ENCODE peak calls at places on chromosomes 13 and 19, in four cellular contexts. J, Z, X and P are unnamed samples.

GRCh38 chr13:37127706-37128241 is 22.3 kb upstream of the CSNK1A1L start:
- DNase-seq in J (no peak), Z (no peak), X (no peak), P (no peak)

GRCh38 chr13:26838821-26839220 is 78.2 kb upstream of the GPR12 start:
- DNase-seq in J (no peak), Z (no peak), X (no peak), P (no peak)

GRCh38 chr13:98189841-98190505 is 12.9 kb upstream of the RNF113B start:
- DNase-seq in J (no peak), Z (no peak), X (no peak), P (no peak)

GRCh38 chr19:42524943-42525342 is 3.3 kb downstream of the CEACAM1 start:
- DNase-seq in J (no peak), Z (no peak), X (no peak), P (no peak)

GRCh38 chr13:98598043-98598442 is 21.1 kb upstream of the STK24 start:
- DNase-seq in J (no peak), Z (no peak), X (no peak), P (no peak)

GRCh38 chr13:80141114-80141849 is 199.6 kb downstream of the SPRY2 start:
- DNase-seq in J (no peak), Z (no peak), X (no peak), P (no peak)

GRCh38 chr19:35518313-35518712 is 4.9 kb upstream of the DMKN start:
- DNase-seq in J (no peak), Z (no peak), X (no peak), P (no peak)

GRCh38 chr13:45280751-45281634 is 60.0 kb downstream of the TPT1 start:
- DNase-seq in J (peak), Z (peak), X (peak), P (peak)

GRCh38 chr19:16441661-16442071 is 30.1 kb downstream of the EPS15L1 start:
- DNase-seq in J (no peak), Z (no peak), X (no peak), P (no peak)

GRCh38 chr19:38384209-38385027 is 3.4 kb downstream of the GGN start:
- DNase-seq in J (no peak), Z (no peak), X (no peak), P (no peak)

GRCh38 chr13:51697181-51697580 is 106.8 kb downstream of the DHRS12 start:
- DNase-seq in J (no peak), Z (no peak), X (no peak), P (no peak)

GRCh38 chr13:59979589-59979988 is 184.1 kb downstream of the DIAPH3 start:
- DNase-seq in J (no peak), Z (no peak), X (no peak), P (no peak)

GRCh38 chr19:3360494-3361383 is 5.6 kb upstream of the NFIC start:
- DNase-seq in J (no peak), Z (peak), X (peak), P (no peak)
- H3K4me3 ChIP-seq in J (peak), Z (peak), X (peak), P (peak)

DNA sequence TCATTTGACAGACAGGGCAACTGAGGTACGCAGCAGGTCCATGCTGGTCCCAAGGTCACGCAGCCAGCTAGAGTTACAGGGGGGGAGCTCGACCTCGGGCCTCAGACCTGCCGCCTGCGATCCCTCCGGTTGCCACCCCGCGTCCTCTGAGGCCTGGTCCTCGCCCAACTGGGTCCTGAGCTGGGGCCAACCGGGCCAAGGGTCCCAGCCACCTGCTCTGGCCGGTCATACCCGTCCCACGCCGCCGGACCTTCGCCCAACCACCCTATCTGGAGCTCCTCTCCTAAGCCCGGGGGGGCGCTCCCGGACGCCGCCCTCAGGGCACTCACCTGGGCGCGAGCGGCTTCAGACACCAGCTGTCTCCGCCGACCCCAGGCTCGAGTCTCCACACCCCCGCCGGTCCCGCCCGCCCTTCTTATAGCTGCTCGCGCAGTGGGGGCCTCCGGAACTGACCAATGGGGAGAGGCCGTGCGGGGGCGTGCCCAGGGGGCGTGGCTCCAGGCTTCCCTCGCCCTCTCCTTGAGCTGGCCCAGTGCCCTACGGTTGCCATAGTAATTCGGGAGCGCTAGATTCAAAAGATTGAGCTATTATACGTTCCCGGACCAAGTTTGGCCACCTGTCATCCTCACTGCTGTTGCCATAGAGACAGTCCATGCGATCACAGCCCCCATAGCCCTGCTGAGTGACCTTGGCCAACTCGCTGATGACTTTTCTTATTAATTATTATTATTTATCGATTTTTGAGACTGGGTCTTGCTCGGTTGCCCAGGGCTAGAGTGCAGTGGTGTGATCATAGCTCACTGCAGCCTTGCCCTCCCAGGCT is at the start of gene PLIN5:
- DNase-seq in J (peak), Z (no peak), X (peak), P (no peak)
- TF ChIP-seq CTCF in J (no peak), Z (no peak), X (no peak), P (no peak)

GRCh38 chr19:2495651-2496316 is 19.9 kb downstream of the GADD45B start:
- DNase-seq in J (no peak), Z (no peak), X (no peak), P (no peak)
- H3K4me3 ChIP-seq in J (no peak), Z (no peak), X (peak), P (peak)

GRCh38 chr13:99608345-99608744 is 107.1 kb downstream of the TM9SF2 start:
- DNase-seq in J (no peak), Z (no peak), X (no peak), P (no peak)

GRCh38 chr13:99604636-99605035 is 103.4 kb downstream of the TM9SF2 start:
- DNase-seq in J (no peak), Z (no peak), X (no peak), P (no peak)

GRCh38 chr13:99606322-99607089 is 105.2 kb downstream of the TM9SF2 start:
- DNase-seq in J (peak), Z (peak), X (peak), P (no peak)

GRCh38 chr13:99601535-99601934 is 100.3 kb downstream of the TM9SF2 start:
- DNase-seq in J (no peak), Z (no peak), X (no peak), P (no peak)

GRCh38 chr13:99605417-99606321 is 104.4 kb downstream of the TM9SF2 start:
- DNase-seq in J (peak), Z (peak), X (no peak), P (no peak)
- TF ChIP-seq CTCF in J (no peak), Z (no peak), X (no peak), P (no peak)

GRCh38 chr19:13026478-13026999 is 31.3 kb downstream of the NFIX start:
- DNase-seq in J (no peak), Z (no peak), X (no peak), P (no peak)
- H3K4me3 ChIP-seq in J (no peak), Z (no peak), X (peak), P (peak)

GRCh38 chr13:112179995-112180394 is 113.0 kb downstream of the SOX1 start:
- DNase-seq in J (no peak), Z (no peak), X (no peak), P (no peak)
- TF ChIP-seq CTCF in J (no peak), Z (no peak), X (no peak), P (no peak)

GRCh38 chr19:40858109-40858508 is 7.9 kb upstream of the CYP2A6 start:
- DNase-seq in J (no peak), Z (no peak), X (no peak), P (no peak)

GRCh38 chr19:40867701-40868100 is 14.3 kb downstream of the CYP2A7 start:
- DNase-seq in J (no peak), Z (no peak), X (no peak), P (no peak)

GRCh38 chr19:40862333-40862732 is 12.1 kb upstream of the CYP2A6 start:
- DNase-seq in J (no peak), Z (no peak), X (no peak), P (no peak)

GRCh38 chr19:40862785-40863184 is 12.5 kb upstream of the CYP2A6 start:
- DNase-seq in J (no peak), Z (no peak), X (no peak), P (no peak)
- H3K4me3 ChIP-seq in J (no peak), Z (no peak), X (no peak), P (no peak)

DNA sequence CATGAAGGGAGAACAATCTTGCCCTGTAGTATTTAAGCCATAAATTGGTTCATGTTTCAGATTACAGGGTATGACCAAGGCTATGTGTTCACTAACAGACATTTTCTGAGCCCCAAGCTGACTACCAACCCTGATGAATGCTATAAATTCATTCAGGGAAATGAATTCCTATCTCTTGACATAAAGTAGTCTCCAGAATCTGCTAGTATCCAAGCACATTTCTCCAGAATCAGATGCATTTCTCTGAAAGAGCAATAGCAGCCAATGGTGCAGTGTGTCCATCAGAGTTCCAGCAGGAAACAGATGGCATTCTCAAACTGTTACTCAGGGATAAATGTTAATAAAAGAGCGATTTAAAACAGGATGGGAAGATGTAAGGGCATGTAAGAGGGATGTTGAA is 226.4 kb downstream of the COG6 start:
- DNase-seq in J (no peak), Z (no peak), X (no peak), P (no peak)
- TF ChIP-seq CTCF in J (no peak), Z (no peak), X (no peak), P (no peak)